ENCODE peak calls at places on chromosomes 4 and X, in seven cellular contexts. R, X, L, K, E, A and D are unnamed samples.

GRCh38 chr4:10640535-10641159 is 43.9 kb downstream of the CLNK start:
- DNase-seq in R (no peak), X (no peak), L (no peak), K (no peak), E (no peak), A (no peak), D (no peak)

GRCh38 chr4:152072001-152072485 is 311.2 kb upstream of the GATB start:
- DNase-seq in R (no peak), X (no peak), L (no peak), K (no peak), E (no peak), A (no peak), D (no peak)

GRCh38 chr4:37389967-37390580 is 145.5 kb downstream of the NWD2 start:
- DNase-seq in R (no peak), X (peak; percentile 52), L (peak; percentile 57), K (no peak), E (peak; percentile 34), A (peak; percentile 78), D (peak; percentile 2)

GRCh38 chr4:90536408-90536807 is 409.2 kb downstream of the CCSER1 start:
- DNase-seq in R (no peak), X (no peak), L (no peak), K (no peak), E (no peak), A (no peak), D (no peak)

GRCh38 chrX:66074920-66075879 is 35.3 kb upstream of the VSIG4 start:
- DNase-seq in R (peak; percentile 46), X (no peak), L (no peak), K (peak; percentile 50), E (no peak), A (peak; percentile 91), D (no peak)

GRCh38 chrX:134718329-134719317 is 60.4 kb upstream of the PLAC1 start:
- DNase-seq in R (peak; percentile 24), X (no peak), L (peak; percentile 89), K (peak; percentile 42), E (no peak), A (peak; percentile 83), D (peak; percentile 98)

GRCh38 chrX:100994352-100995281 is 25.1 kb downstream of the ARL13A start:
- DNase-seq in R (no peak), X (no peak), L (peak; percentile 30), K (no peak), E (no peak), A (peak; percentile 68), D (no peak)

GRCh38 chrX:111465664-111466063 is 45.8 kb upstream of the SERTM2 start:
- DNase-seq in R (no peak), X (no peak), L (no peak), K (no peak), E (no peak), A (no peak), D (no peak)

GRCh38 chr4:141724646-141725045 is 88.3 kb downstream of the IL15 start:
- DNase-seq in R (no peak), X (no peak), L (no peak), K (no peak), E (no peak), A (no peak), D (no peak)

GRCh38 chr4:57091657-57092162 is 18.5 kb downstream of the IGFBP7 start:
- DNase-seq in R (no peak), X (no peak), L (no peak), K (no peak), E (no peak), A (no peak), D (no peak)

GRCh38 chr4:165384608-165385007 is 5.8 kb downstream of the CPE start:
- DNase-seq in R (no peak), X (no peak), L (peak; percentile 64), K (no peak), E (no peak), A (no peak), D (peak; percentile 73)

GRCh38 chr4:159435561-159436023 is 332.7 kb downstream of the RAPGEF2 start:
- DNase-seq in R (no peak), X (no peak), L (no peak), K (no peak), E (no peak), A (peak; percentile 6), D (no peak)

DNA sequence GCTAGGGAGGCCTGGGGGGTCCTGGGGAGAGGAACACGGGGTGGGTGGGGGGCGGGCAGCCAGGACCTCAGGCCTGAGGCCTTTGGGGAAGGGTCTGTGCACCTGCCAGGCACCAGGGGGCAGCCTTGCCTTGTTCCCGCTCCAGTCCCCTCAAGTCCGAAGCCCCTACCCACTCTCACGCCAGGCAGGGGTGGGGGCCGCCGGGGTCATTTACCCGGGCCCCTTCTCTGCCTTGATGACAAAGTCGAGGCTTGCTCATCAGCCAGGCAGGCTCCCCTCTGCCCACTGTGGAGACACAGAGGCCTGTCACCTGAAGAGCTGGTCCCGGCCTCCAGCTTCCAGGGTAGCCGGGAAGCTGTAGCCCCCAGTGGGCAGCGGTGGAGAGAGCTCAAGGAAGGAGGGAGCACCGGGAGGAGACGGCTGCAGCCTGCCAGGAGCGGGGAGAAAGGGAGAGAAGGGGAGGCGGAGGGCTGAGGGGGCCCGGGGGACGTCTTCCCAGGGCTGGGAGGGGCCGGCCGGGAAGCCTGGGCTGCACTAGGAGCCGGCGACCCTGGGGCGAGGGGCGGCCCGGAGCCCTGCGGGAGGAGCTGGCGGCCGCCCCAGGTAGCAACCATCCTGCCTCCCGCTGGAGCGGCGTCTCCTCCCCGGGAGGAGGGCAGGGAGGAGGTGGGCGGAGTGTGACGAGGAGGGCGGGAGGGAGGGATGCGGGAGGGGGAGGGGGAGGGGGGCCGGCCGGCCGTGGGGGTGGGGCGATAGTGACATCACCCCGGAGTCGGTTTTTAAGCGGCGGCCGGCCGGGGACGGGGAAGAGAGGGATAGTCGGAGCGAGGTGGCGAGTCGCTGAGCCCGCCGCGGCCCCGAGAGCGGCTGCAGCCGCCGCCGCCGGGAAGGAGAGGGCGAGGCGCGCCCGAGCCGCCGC is at the start of gene SLC6A8:
- DNase-seq in R (peak; percentile 76), X (peak; percentile 60), L (peak; percentile 52), K (peak; percentile 58), E (peak; percentile 77), A (peak; percentile 56), D (no peak)
- TF ChIP-seq CTCF in R (peak; percentile 44), X (no peak), L (peak; percentile 11), K (no peak), E (peak; percentile 35), A (peak; percentile 11), D (peak; percentile 11)

GRCh38 chrX:48083212-48083611 is 11.8 kb upstream of the ZNF630 start:
- DNase-seq in R (no peak), X (peak; percentile 41), L (peak; percentile 53), K (peak; percentile 23), E (peak; percentile 42), A (peak; percentile 69), D (no peak)
- TF ChIP-seq CTCF in R (peak; percentile 39), X (no peak), L (peak; percentile 51), K (peak; percentile 22), E (peak; percentile 60), A (peak; percentile 44), D (peak; percentile 28)

GRCh38 chrX:48489892-48490291 is 13.9 kb downstream of the FTSJ1 start:
- DNase-seq in R (no peak), X (no peak), L (no peak), K (no peak), E (no peak), A (no peak), D (no peak)

GRCh38 chrX:48489296-48489695 is 13.3 kb downstream of the FTSJ1 start:
- DNase-seq in R (no peak), X (no peak), L (no peak), K (no peak), E (no peak), A (no peak), D (no peak)

GRCh38 chrX:48487362-48487785 is 11.4 kb downstream of the FTSJ1 start:
- DNase-seq in R (no peak), X (no peak), L (peak; percentile 90), K (no peak), E (no peak), A (no peak), D (peak; percentile 53)

GRCh38 chrX:48490661-48491060 is 14.7 kb downstream of the FTSJ1 start:
- DNase-seq in R (no peak), X (no peak), L (no peak), K (no peak), E (no peak), A (no peak), D (no peak)

DNA sequence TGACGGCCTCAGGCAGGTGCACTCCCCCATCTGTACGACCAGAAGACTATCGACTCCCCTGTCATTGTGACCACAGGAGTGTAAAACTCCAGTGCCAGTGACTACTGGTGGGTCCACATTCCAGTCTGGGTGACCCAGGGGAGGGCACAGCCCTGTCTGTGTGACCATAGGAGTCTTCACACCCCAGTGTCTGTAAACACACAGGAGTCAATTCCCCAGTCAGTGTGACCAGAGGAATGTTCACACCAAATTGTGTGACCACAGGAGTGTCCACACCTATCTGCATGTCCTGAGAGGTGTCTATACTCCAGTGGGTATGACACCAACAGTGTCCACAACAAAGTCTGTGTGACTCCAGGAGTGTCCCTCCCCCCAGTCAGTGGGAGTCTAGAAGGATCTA is 12.0 kb downstream of the FTSJ1 start:
- DNase-seq in R (no peak), X (no peak), L (no peak), K (no peak), E (no peak), A (no peak), D (no peak)
- TF ChIP-seq CTCF in R (no peak), X (no peak), L (no peak), K (no peak), E (no peak), A (no peak), D (no peak)

GRCh38 chr4:47662975-47663374 is 174.9 kb downstream of the CORIN start:
- DNase-seq in R (no peak), X (peak; percentile 34), L (no peak), K (no peak), E (peak; percentile 6), A (peak; percentile 43), D (no peak)
- TF ChIP-seq CTCF in R (no peak), X (peak; percentile 76), L (no peak), K (no peak), E (peak; percentile 29), A (peak; percentile 62), D (peak; percentile 38)

GRCh38 chr4:128913228-128913627 is 103.7 kb downstream of the JADE1 start:
- DNase-seq in R (no peak), X (no peak), L (no peak), K (no peak), E (no peak), A (peak; percentile 22), D (no peak)

GRCh38 chr4:128915544-128915943 is 106.0 kb downstream of the JADE1 start:
- DNase-seq in R (no peak), X (no peak), L (no peak), K (no peak), E (no peak), A (no peak), D (no peak)

GRCh38 chr4:128921954-128922353 is 112.5 kb downstream of the JADE1 start:
- DNase-seq in R (no peak), X (no peak), L (no peak), K (no peak), E (no peak), A (no peak), D (no peak)

GRCh38 chr4:128917781-128918180 is 108.3 kb downstream of the JADE1 start:
- DNase-seq in R (no peak), X (no peak), L (no peak), K (no peak), E (no peak), A (peak; percentile 11), D (no peak)

GRCh38 chr4:128916832-128917231 is 107.3 kb downstream of the JADE1 start:
- DNase-seq in R (no peak), X (no peak), L (no peak), K (peak; percentile 30), E (no peak), A (peak; percentile 77), D (no peak)
- TF ChIP-seq CTCF in R (no peak), X (no peak), L (no peak), K (no peak), E (no peak), A (no peak), D (no peak)